ENCODE peak calls at places on chromosomes 6 and 20, in four cellular contexts. U, G, V and R are unnamed samples.

GRCh38 chr6:111087871-111088667 is 766 bp downstream of the SLC16A10 start:
- DNase-seq in U (peak; percentile 70), G (peak; percentile 73), V (peak; percentile 34), R (no peak)

GRCh38 chr6:11258260-11259237 is 26.1 kb upstream of the NEDD9 start:
- DNase-seq in U (peak; percentile 16), G (no peak), V (no peak), R (no peak)

GRCh38 chr20:8798505-8798904 is 270.4 kb upstream of the PLCB4 start:
- DNase-seq in U (no peak), G (no peak), V (no peak), R (no peak)

GRCh38 chr6:89239338-89239737 is 22.2 kb upstream of the GABRR1 start:
- DNase-seq in U (peak; percentile 59), G (no peak), V (peak; percentile 20), R (no peak)

GRCh38 chr6:28633445-28634215 is 107.9 kb downstream of the GPX5 start:
- DNase-seq in U (peak; percentile 64), G (no peak), V (no peak), R (no peak)

GRCh38 chr6:139882234-139882633 is 507.8 kb upstream of the CITED2 start:
- DNase-seq in U (peak; percentile 18), G (no peak), V (no peak), R (no peak)

GRCh38 chr6:227812-228338 is 64.4 kb upstream of the DUSP22 start:
- DNase-seq in U (no peak), G (no peak), V (no peak), R (no peak)

GRCh38 chr20:53576586-53577318 is 16.9 kb downstream of the ZNF217 start:
- DNase-seq in U (no peak), G (no peak), V (no peak), R (no peak)

GRCh38 chr20:32358632-32358882 is 426 bp downstream of the ASXL1 start:
- DNase-seq in U (no peak), G (no peak), V (no peak), R (no peak)

GRCh38 chr20:39378781-39379180 is 416.6 kb downstream of the DHX35 start:
- DNase-seq in U (no peak), G (no peak), V (no peak), R (no peak)

GRCh38 chr6:105310371-105310770 is 92.5 kb downstream of the PREP start:
- DNase-seq in U (peak; percentile 18), G (no peak), V (no peak), R (no peak)